ENCODE peak calls at places on chromosomes 4 and X, in nine cellular contexts. R, P, Z, S, Q, D, F, I and L are unnamed samples. For H3K36me3, the result is how much of the 10 kb centered on the place peaks cover.

GRCh38 chr4:129623233-129623632 is 527.3 kb downstream of the C4orf33 start:
- DNase-seq in R (no peak), P (no peak), Z (no peak), S (no peak), Q (no peak), D (no peak), F (no peak), I (no peak), L (no peak)

GRCh38 chrX:10168226-10168625 is 11.5 kb downstream of the CLCN4 start:
- DNase-seq in R (peak), P (no peak), Z (no peak), S (no peak), Q (no peak), D (no peak), F (no peak), I (no peak), L (no peak)

GRCh38 chr4:11949355-11949754 is 520.7 kb upstream of the HS3ST1 start:
- DNase-seq in R (no peak), P (no peak), Z (no peak), S (no peak), Q (peak), D (no peak), F (peak), I (no peak), L (no peak)

GRCh38 chr4:3472411-3473141 is 9.5 kb downstream of the DOK7 start:
- DNase-seq in R (no peak), P (no peak), Z (no peak), S (peak), Q (no peak), D (no peak), F (no peak), I (peak), L (no peak)

GRCh38 chr4:169315530-169316306 is 45.0 kb upstream of the SH3RF1 start:
- DNase-seq in R (no peak), P (no peak), Z (no peak), S (no peak), Q (no peak), D (peak), F (peak), I (no peak), L (no peak)

GRCh38 chr4:67604029-67604381 is 45.5 kb downstream of the STAP1 start:
- DNase-seq in R (no peak), P (no peak), Z (no peak), S (no peak), Q (no peak), D (no peak), F (no peak), I (no peak), L (no peak)

GRCh38 chrX:154411981-154412340 is 622 bp downstream of the TAFAZZIN start:
- DNase-seq in R (peak), P (peak), Z (peak), S (peak), Q (no peak), D (peak), F (peak), I (peak), L (peak)

GRCh38 chr4:104491396-104491821 is 3.3 kb downstream of the CXXC4 start:
- DNase-seq in R (peak), P (peak), Z (no peak), S (peak), Q (no peak), D (no peak), F (no peak), I (no peak), L (no peak)

GRCh38 chr4:138307319-138307718 is 65.2 kb upstream of the SLC7A11 start:
- DNase-seq in R (no peak), P (no peak), Z (no peak), S (no peak), Q (no peak), D (no peak), F (no peak), I (no peak), L (no peak)

GRCh38 chr4:57734104-57734503 is 623.9 kb upstream of the IGFBP7 start:
- DNase-seq in R (no peak), P (no peak), Z (no peak), S (no peak), Q (no peak), D (no peak), F (no peak), I (no peak), L (no peak)

GRCh38 chrX:39416547-39417262 is 615.4 kb downstream of the MID1IP1 start:
- DNase-seq in R (no peak), P (no peak), Z (peak), S (no peak), Q (no peak), D (no peak), F (no peak), I (no peak), L (no peak)

GRCh38 chr4:48017108-48017527 is 546 bp downstream of the NIPAL1 start:
- DNase-seq in R (peak), P (peak), Z (no peak), S (peak), Q (peak), D (peak), F (peak), I (peak), L (peak)

GRCh38 chrX:154317391-154318000 is 21.9 kb downstream of the TKTL1 start:
- DNase-seq in R (no peak), P (no peak), Z (peak), S (peak), Q (no peak), D (peak), F (peak), I (no peak), L (no peak)

GRCh38 chr4:78625073-78625472 is 73.5 kb downstream of the ANXA3 start:
- DNase-seq in R (no peak), P (no peak), Z (no peak), S (no peak), Q (no peak), D (no peak), F (no peak), I (no peak), L (no peak)

GRCh38 chr4:174503079-174503724 is 19.1 kb downstream of the HPGD start:
- DNase-seq in R (no peak), P (peak), Z (no peak), S (no peak), Q (no peak), D (peak), F (peak), I (no peak), L (no peak)

GRCh38 chrX:39442332-39442731 is 641.1 kb downstream of the MID1IP1 start:
- DNase-seq in R (peak), P (no peak), Z (no peak), S (no peak), Q (no peak), D (no peak), F (no peak), I (no peak), L (no peak)

GRCh38 chrX:108224727-108225455 is 133.3 kb downstream of the ATG4A start:
- DNase-seq in R (no peak), P (no peak), Z (peak), S (peak), Q (peak), D (no peak), F (peak), I (no peak), L (no peak)

GRCh38 chr4:101156619-101157310 is 190.6 kb downstream of the PPP3CA start:
- DNase-seq in R (no peak), P (no peak), Z (no peak), S (no peak), Q (no peak), D (no peak), F (no peak), I (no peak), L (no peak)

GRCh38 chr4:37453361-37454262 is 209.1 kb downstream of the NWD2 start:
- DNase-seq in R (peak), P (peak), Z (no peak), S (peak), Q (no peak), D (peak), F (peak), I (peak), L (peak)

GRCh38 chrX:140815868-140816267 is 106.3 kb downstream of the LINC00632 start:
- DNase-seq in R (no peak), P (no peak), Z (no peak), S (no peak), Q (no peak), D (peak), F (peak), I (no peak), L (no peak)

GRCh38 chr4:5158391-5158770 is 107.1 kb downstream of the STK32B start:
- DNase-seq in R (no peak), P (no peak), Z (no peak), S (peak), Q (no peak), D (no peak), F (peak), I (no peak), L (peak)

GRCh38 chr4:71288875-71289274 is 49.9 kb upstream of the SLC4A4 start:
- DNase-seq in R (no peak), P (peak), Z (no peak), S (no peak), Q (no peak), D (no peak), F (peak), I (no peak), L (no peak)

GRCh38 chr4:122383341-122383740 is 4.5 kb downstream of the ADAD1 start:
- DNase-seq in R (no peak), P (no peak), Z (no peak), S (no peak), Q (no peak), D (no peak), F (no peak), I (no peak), L (no peak)

GRCh38 chr4:81589191-81589720 is 117.5 kb upstream of the RASGEF1B start:
- DNase-seq in R (no peak), P (no peak), Z (no peak), S (no peak), Q (no peak), D (no peak), F (no peak), I (no peak), L (no peak)

GRCh38 chrX:18674417-18674787 is 2.5 kb upstream of the RS1 start:
- DNase-seq in R (peak), P (peak), Z (no peak), S (peak), Q (no peak), D (no peak), F (no peak), I (peak), L (no peak)

DNA sequence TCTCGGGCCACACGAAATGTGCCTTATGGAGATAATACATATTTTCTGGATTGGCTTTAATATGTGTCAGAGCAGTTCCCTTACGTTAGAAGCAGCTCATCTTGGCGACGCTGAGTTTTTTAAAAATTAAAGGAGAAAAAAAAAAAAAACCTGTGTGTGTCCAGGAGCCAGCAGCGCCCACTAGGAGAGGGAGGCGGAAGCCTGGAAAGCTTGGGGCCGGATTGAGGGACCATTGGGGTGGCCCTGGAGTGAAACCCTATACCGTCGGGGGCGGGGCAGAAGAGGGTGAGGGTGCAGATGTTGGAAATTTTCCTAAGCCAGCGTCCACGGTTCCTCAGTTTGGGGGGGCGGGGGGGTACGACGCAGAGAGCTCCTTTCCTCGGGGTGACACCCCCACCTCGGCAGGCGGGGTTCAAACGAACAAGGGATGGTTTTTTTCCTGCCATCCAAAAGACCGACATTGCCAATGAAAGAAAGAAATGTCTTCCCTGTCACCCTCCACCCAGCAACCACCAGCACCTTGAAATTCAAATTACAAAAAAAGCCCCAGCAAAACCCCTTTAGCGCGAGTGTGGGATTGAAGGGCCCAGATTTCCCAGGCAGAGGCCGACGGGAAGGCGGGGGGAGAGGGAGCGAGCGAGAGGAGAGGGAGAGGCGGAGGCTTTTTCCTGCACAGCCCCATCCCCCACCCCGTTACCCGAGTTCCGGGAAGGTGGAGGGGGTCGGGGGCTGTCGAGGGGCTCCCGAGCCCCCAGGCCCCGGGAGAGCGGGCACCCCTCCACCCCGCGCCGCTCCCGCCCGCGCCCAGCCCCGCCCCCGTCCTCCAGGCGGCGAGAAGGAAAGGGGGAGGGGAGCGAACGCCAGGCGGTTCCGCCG is 868 bp downstream of the SMARCA1 start:
- DNase-seq in R (peak), P (peak), Z (no peak), S (peak), Q (peak), D (peak), F (peak), I (peak), L (peak)
- TF ChIP-seq CTCF in R (no peak), P (no peak), Z (no peak), S (peak), Q (peak), D (no peak), F (no peak), I (no peak), L (no peak)

GRCh38 chrX:129445436-129445835 is 77.9 kb downstream of the SMARCA1 start:
- DNase-seq in R (no peak), P (no peak), Z (no peak), S (no peak), Q (no peak), D (no peak), F (no peak), I (no peak), L (no peak)
- H3K36me3 ChIP-seq in R (under half), P (under half), Z (under half), S (under half), Q (under half), D (under half), F (under half), I (under half), L (under half)

GRCh38 chrX:119410854-119411253 is 11.7 kb downstream of the SLC25A43 start:
- DNase-seq in R (no peak), P (no peak), Z (no peak), S (no peak), Q (no peak), D (no peak), F (no peak), I (no peak), L (no peak)
- TF ChIP-seq CTCF in R (no peak), P (no peak), Z (no peak), S (no peak), Q (no peak), D (no peak), F (no peak), I (no peak), L (no peak)

GRCh38 chr4:15706646-15707362 is 3.9 kb downstream of the BST1 start:
- DNase-seq in R (no peak), P (no peak), Z (no peak), S (no peak), Q (no peak), D (no peak), F (no peak), I (no peak), L (no peak)
- H3K36me3 ChIP-seq in R (under half), P (under half), Z (under half), S (under half), Q (under half), D (under half), F (under half), I (under half), L (under half)

GRCh38 chr4:121252224-121252806 is 88.2 kb upstream of the TNIP3 start:
- DNase-seq in R (peak), P (peak), Z (peak), S (peak), Q (peak), D (peak), F (peak), I (peak), L (peak)
- TF ChIP-seq CTCF in R (peak), P (peak), Z (peak), S (peak), Q (peak), D (peak), F (peak), I (peak), L (peak)

DNA sequence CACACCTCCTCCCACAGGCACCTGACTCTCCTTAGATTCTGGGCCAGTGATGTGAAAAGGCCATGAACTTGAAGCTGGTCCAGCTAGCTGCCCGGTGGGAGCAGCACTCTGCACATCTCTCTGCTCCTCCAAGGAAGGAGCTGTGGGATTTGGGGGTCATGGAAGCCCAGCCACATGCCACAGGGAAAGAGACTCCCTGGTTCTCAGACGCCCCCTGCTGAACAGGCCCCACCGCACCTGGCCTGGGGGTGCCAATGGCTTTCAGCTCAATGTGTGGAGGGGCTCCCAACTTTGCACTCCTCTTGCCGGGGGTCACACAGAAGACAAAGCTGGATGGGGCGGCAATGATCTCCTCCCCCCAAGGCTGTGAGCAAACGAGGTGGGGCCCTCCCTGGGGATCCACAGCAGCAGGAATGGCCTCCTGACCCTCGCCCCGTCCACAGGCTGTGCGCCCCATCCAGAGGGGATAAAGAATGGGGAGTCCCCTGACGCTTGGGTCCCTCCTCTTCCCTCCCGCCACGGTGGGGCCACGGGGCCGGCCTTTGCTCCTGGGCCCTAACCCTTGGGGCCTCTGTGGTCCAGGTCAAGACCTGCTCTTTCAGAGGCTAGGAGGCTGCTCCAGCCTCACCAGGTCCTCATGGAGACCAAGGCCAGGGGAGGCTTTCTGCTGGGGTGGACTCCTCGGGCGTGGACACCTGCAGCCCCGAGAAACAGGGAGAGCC is 51.3 kb downstream of the GAK start:
- DNase-seq in R (no peak), P (no peak), Z (no peak), S (no peak), Q (no peak), D (no peak), F (no peak), I (no peak), L (no peak)
- H3K36me3 ChIP-seq in R (half or more), P (under half), Z (half or more), S (under half), Q (under half), D (under half), F (under half), I (half or more), L (under half)

DNA sequence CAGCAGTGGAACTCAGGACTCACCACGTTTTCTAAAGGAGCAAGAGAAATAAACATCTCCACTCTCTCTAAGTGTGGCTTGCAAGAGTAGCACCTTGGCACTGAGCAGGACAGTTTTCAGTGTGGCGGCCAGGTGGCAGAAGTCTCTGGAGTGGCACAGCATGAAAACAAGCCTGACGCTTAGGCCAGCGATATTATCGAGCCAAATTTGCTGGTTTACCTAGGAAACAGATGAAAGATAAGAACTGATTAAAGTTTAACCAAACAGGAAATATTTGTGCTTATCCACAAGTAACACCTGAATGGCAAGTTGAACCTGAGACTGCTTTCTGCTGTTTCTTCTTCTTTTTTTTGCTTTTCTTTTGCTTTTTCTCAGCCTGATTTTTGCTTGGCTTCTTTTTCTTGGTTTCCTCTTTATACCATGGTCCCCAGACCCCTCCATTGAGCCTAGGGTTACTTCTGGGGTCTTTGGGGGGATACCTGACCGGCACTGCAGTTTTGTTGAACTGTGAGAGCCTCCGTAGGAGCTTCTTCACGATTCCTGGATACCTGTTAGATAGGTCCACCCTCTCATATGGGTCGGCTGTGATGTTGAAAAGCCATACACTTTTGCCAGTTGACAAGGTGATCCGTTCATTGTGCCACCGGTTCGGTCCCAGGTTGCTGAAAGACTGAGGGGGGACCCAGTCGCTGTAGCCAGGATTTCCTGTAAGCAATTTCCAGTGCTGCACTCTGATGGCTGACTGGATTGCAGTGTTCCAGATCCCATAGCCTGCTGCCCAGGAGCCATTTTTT is 77.3 kb downstream of the ARSJ start:
- DNase-seq in R (no peak), P (peak), Z (no peak), S (no peak), Q (no peak), D (no peak), F (peak), I (no peak), L (peak)
- TF ChIP-seq CTCF in R (no peak), P (peak), Z (no peak), S (no peak), Q (no peak), D (peak), F (no peak), I (no peak), L (no peak)